ENCODE peak calls at places on chromosomes 16 and 17, in six cellular contexts. Q is uterus, M is stomach, V is upper lobe of right lung, R is lung, W is AG10803. I is an unnamed sample.

GRCh38 chr16:72689851-72690250 is 358.1 kb downstream of the ZFHX3 start:
- DNase-seq in Q (no peak), M (no peak), V (no peak), R (no peak), W (peak), I (peak)

GRCh38 chr17:76122411-76123126 is 18.5 kb downstream of the FOXJ1 start:
- DNase-seq in Q (no peak), M (no peak), V (no peak), R (no peak), W (no peak), I (no peak)

GRCh38 chr17:67326440-67326839 is 39.9 kb downstream of the PSMD12 start:
- DNase-seq in Q (no peak), M (no peak), V (no peak), R (no peak), W (no peak), I (no peak)

GRCh38 chr17:16971458-16972338 is at the start of gene TNFRSF13B:
- DNase-seq in Q (no peak), M (no peak), V (no peak), R (no peak), W (no peak), I (no peak)

GRCh38 chr16:35195173-35195863 is 1735.9 kb downstream of the TP53TG3F start:
- DNase-seq in Q (no peak), M (no peak), V (peak), R (no peak), W (no peak), I (no peak)

GRCh38 chr16:1258906-1259759 is 3.3 kb downstream of the TPSD1 start:
- DNase-seq in Q (no peak), M (no peak), V (no peak), R (no peak), W (no peak), I (no peak)

GRCh38 chr17:79926308-79927135 is 87.3 kb upstream of the CBX4 start:
- DNase-seq in Q (no peak), M (no peak), V (no peak), R (no peak), W (no peak), I (no peak)

GRCh38 chr17:58402047-58402446 is 15.3 kb downstream of the RNF43 start:
- DNase-seq in Q (no peak), M (no peak), V (no peak), R (no peak), W (peak), I (peak)

DNA sequence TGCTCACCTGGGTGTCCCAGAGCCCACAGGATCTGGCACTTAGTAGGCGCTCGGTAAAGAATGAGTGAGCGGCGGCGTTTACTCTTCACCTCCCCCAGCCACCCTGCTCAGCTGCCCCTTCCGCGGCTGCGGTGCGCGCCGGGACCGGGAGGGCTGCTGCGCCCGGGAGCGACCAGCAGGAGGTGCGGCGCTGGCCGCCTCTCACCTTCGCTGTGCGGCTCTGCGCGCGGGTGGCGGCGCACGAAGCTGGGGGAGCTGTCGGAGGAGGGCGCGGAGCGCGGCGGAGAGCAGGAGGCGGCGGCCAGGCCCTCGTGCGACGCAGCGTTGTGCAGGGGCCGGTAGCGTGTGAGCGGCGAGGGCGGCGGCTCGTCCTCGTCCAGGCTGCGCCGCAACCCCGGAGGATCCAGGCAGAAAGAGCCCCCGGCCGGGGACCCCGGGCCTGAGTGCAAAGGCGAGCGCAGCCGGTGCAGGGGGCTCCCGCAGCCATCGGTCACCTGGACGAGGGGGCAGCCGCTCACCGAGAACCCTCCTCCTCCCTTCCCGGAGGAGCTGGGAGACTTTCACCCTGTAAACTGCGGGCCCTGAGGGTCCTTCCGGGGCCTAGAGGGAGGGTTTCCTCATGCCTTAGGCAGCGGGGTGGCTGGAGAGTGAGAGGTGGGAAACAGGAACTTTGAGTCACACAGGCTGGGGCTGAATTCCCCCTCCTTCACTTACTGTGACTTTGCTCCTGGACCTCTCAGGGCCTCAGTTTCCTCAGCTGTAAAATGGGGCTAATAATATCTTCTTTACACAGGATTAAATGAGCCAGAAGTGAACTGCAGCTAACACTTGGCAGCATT is 12.5 kb downstream of the SAMD14 start:
- DNase-seq in Q (peak), M (peak), V (peak), R (peak), W (peak), I (peak)
- H3K4me3 ChIP-seq in Q (peak), M (peak), V (peak), R (no peak), W (no peak), I (no peak)

DNA sequence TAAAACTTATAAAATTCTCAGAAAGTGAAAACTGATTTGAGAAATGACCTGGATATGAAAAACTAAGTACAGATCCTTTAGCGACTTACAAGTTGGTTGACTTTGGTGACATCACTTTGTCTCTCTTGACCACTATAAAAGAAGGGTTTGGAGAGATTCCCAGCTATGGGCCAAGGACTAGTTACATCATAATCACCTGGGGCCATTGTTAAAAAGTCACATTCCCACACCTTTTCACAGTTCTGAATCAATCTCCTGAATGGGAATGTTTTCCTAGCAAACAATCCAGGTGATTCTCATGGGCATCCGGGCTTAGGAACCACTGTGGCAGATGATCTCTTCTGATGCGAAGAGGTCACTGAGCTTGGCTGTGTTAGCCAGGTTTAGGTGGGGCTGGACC is 620 bp upstream of the VWA3A start:
- DNase-seq in Q (no peak), M (no peak), V (no peak), R (no peak), W (peak), I (no peak)
- H3K4me3 ChIP-seq in Q (no peak), M (no peak), V (no peak), R (no peak), W (no peak), I (no peak)

GRCh38 chr17:5789443-5789842 is 205.1 kb upstream of the NLRP1 start:
- DNase-seq in Q (no peak), M (no peak), V (no peak), R (no peak), W (no peak), I (no peak)
- H3K4me3 ChIP-seq in Q (no peak), M (no peak), V (no peak), R (no peak), W (no peak), I (no peak)

DNA sequence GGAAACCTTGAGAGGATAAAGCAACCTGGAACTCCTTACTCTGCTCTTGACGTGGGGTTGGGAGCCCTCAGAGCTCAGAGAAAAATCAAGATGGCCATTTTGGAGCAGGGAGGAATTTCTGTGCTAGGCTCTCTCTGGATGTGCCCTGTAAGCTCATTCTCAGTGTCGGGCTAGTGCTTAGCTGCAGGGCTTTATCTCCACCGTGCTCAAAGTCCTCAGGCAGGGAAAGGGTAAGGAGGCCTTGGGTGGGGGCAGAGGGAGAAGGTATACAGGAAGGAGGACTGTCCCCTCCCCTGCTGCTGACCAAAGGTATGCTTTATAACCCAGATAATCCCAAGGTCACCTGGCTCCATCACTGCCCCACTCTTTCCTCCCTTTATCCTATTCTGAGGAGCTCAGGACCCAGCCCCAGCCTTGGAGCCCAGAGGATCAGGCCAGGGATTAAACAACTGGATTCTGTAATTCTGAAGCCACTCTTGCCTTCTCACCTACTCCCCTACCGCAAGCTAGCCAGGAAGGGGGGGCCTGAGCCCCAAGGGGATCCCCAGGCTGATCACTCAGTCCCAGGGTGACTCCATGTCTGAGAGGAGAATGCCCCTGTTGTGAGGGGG is 1.1 kb downstream of the DHRS11 start:
- DNase-seq in Q (no peak), M (no peak), V (no peak), R (no peak), W (no peak), I (no peak)
- H3K4me3 ChIP-seq in Q (peak), M (peak), V (peak), R (no peak), W (peak), I (peak)

I was measured in cardiac fibroblast.